ENCODE peak calls at places on chromosomes 16 and 17, in five cellular contexts. P is cardiac fibroblast, K is cardiac muscle cell, I is thoracic aorta, H is Calu3. X is an unnamed sample.

GRCh38 chr16:12874135-12874534 is 27.3 kb upstream of the SHISA9 start:
- DNase-seq in P (no peak), K (no peak), I (no peak), H (no peak), X (no peak)

GRCh38 chr17:50763716-50764450 is 3.4 kb downstream of the ANKRD40CL start:
- DNase-seq in P (no peak), K (no peak), I (no peak), H (no peak), X (peak; percentile 21)

GRCh38 chr17:34091975-34092374 is 163.1 kb upstream of the CCL2 start:
- DNase-seq in P (no peak), K (no peak), I (no peak), H (no peak), X (no peak)

GRCh38 chr16:24499193-24499814 is 40.1 kb upstream of the RBBP6 start:
- DNase-seq in P (peak; percentile 29), K (peak; percentile 39), I (no peak), H (peak; percentile 60), X (no peak)

GRCh38 chr17:75295220-75296158 is 6.3 kb upstream of the SLC25A19 start:
- DNase-seq in P (no peak), K (no peak), I (no peak), H (no peak), X (no peak)

GRCh38 chr17:77429985-77430752 is 289.4 kb downstream of the SEC14L1 start:
- DNase-seq in P (peak; percentile 98), K (peak; percentile 98), I (peak; percentile 91), H (peak; percentile 87), X (peak; percentile 94)

GRCh38 chr16:53711390-53711789 is 7.4 kb downstream of the FTO start:
- DNase-seq in P (no peak), K (no peak), I (no peak), H (no peak), X (no peak)

GRCh38 chr17:76617838-76618237 is 25.7 kb downstream of the ST6GALNAC1 start:
- DNase-seq in P (no peak), K (no peak), I (no peak), H (no peak), X (no peak)

GRCh38 chr16:23516366-23517137 is 6.3 kb upstream of the GGA2 start:
- DNase-seq in P (no peak), K (no peak), I (no peak), H (no peak), X (no peak)

GRCh38 chr17:28475151-28475900 is 1.9 kb downstream of the SLC13A2 start:
- DNase-seq in P (no peak), K (no peak), I (no peak), H (no peak), X (no peak)

GRCh38 chr17:28471531-28472342 is 1.7 kb upstream of the SLC13A2 start:
- DNase-seq in P (no peak), K (no peak), I (no peak), H (no peak), X (no peak)

GRCh38 chr17:28474035-28474640 is 694 bp downstream of the SLC13A2 start:
- DNase-seq in P (no peak), K (no peak), I (no peak), H (no peak), X (no peak)

GRCh38 chr17:28472871-28473497 is 460 bp upstream of the SLC13A2 start:
- DNase-seq in P (no peak), K (no peak), I (no peak), H (no peak), X (no peak)

DNA sequence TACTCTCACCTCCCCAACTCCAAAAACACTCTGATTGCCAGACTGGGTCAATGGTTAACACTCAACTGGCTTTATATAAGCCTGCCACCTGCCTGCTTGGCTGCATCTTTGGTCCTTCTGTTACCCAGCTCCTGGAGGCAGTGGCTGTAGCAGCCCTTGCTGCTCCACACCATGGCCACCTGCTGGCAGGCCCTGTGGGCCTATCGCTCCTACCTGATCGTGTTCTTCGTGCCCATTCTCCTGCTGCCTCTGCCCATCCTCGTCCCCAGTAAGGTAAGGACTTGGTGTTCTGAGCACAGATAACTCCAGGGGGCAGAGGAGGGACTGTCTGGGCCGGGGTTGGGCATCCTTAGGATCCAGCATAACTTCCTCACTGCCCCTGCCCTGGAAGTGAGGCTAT is at the start of gene SLC13A2:
- DNase-seq in P (no peak), K (no peak), I (no peak), H (peak; percentile 28), X (no peak)
- TF ChIP-seq CTCF in P (no peak), K (no peak), I (no peak), H (no peak), X (no peak)

GRCh38 chr17:30514895-30515596 is 37.8 kb downstream of the GOSR1 start:
- DNase-seq in P (no peak), K (no peak), I (no peak), H (no peak), X (no peak)
- TF ChIP-seq CTCF in P (peak; percentile 6), K (no peak), I (no peak), H (no peak), X (no peak)

DNA sequence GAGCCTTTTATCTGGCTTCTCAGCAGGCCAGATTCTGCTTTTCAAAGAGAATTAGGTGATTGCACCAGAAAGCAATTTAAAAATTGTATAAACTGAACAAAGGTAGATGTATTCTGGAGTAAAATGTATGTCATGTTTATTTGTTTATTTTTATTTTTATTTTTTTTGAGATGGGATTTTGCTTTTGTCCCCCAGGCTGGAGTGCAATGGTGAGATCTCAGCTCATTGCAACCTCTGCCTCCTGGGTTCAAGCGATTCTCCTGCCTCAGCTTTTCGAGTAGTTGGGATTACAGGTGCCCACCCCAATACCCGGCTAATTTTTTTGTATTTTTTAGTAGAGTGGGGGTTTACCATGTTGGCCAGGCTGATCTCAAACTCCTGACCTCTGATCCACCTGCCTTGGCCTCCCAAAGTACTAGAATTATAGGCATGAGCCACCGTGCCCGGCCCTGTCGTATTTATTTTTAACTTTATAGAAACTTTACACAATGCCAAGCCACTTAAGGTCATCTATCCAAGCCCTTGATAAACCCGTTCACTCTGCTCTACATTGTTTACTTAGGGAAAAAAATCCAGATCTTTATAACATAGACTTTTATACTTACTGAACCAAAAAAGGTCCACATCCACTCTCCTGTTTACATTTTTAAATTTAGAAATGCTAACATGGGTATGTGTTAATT is 22.7 kb upstream of the GOT2 start:
- DNase-seq in P (no peak), K (no peak), I (no peak), H (no peak), X (no peak)
- TF ChIP-seq CTCF in P (no peak), K (no peak), I (no peak), H (no peak), X (no peak)

GRCh38 chr17:55296171-55296695 is 31.5 kb downstream of the HLF start:
- DNase-seq in P (no peak), K (no peak), I (no peak), H (no peak), X (no peak)
- TF ChIP-seq CTCF in P (no peak), K (no peak), I (no peak), H (no peak), X (peak; percentile 1)

GRCh38 chr17:16918443-16918842 is 53.5 kb downstream of the TNFRSF13B start:
- DNase-seq in P (no peak), K (no peak), I (no peak), H (no peak), X (peak; percentile 56)

GRCh38 chr17:16922386-16923096 is 49.4 kb downstream of the TNFRSF13B start:
- DNase-seq in P (no peak), K (no peak), I (no peak), H (no peak), X (no peak)

GRCh38 chr17:16917995-16918394 is 53.9 kb downstream of the TNFRSF13B start:
- DNase-seq in P (no peak), K (no peak), I (no peak), H (no peak), X (peak; percentile 42)

GRCh38 chr17:16920628-16921020 is 51.3 kb downstream of the TNFRSF13B start:
- DNase-seq in P (no peak), K (no peak), I (no peak), H (no peak), X (no peak)

GRCh38 chr17:16919663-16920627 is 52.0 kb downstream of the TNFRSF13B start:
- DNase-seq in P (no peak), K (no peak), I (no peak), H (no peak), X (peak; percentile 62)
- TF ChIP-seq CTCF in P (no peak), K (no peak), I (no peak), H (no peak), X (no peak)

DNA sequence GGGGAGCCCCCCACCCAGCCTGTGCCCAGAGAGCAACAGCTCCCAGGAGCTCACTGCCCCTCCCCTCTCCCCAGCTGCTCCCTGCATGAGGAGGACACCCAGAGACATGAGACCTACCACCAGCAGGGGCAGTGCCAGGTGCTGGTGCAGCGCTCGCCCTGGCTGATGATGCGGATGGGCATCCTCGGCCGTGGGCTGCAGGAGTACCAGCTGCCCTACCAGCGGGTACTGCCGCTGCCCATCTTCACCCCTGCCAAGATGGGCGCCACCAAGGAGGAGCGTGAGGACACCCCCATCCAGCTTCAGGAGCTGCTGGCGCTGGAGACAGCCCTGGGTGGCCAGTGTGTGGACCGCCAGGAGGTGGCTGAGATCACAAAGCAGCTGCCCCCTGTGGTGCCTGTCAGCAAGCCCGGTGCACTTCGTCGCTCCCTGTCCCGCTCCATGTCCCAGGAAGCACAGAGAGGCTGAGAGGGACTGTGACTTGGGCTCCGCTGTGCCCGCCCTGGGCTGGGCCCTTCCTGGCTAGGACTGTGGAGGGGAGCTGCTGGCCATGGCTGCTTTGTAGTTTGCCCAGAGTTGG is 583 bp downstream of the TCAP start:
- DNase-seq in P (no peak), K (no peak), I (no peak), H (peak; percentile 100), X (no peak)
- TF ChIP-seq CTCF in P (no peak), K (no peak), I (no peak), H (no peak), X (peak; percentile 21)

GRCh38 chr17:73478768-73479424 is 165.3 kb downstream of the SDK2 start:
- DNase-seq in P (no peak), K (no peak), I (no peak), H (peak; percentile 18), X (no peak)
- TF ChIP-seq CTCF in P (no peak), K (no peak), I (no peak), H (no peak), X (no peak)

GRCh38 chr17:2401426-2402221 is 764 bp upstream of the MNT start:
- DNase-seq in P (peak; percentile 100), K (peak; percentile 100), I (peak; percentile 100), H (peak; percentile 98), X (peak; percentile 100)

GRCh38 chr17:2400474-2400866 is 390 bp downstream of the MNT start:
- DNase-seq in P (peak; percentile 60), K (peak; percentile 57), I (no peak), H (peak; percentile 45), X (no peak)

GRCh38 chr17:2399572-2400473 is 1.0 kb downstream of the MNT start:
- DNase-seq in P (peak; percentile 98), K (peak; percentile 98), I (peak; percentile 77), H (peak; percentile 95), X (peak; percentile 97)

GRCh38 chr17:2402517-2402916 is 1.7 kb upstream of the MNT start:
- DNase-seq in P (no peak), K (no peak), I (no peak), H (no peak), X (no peak)

DNA sequence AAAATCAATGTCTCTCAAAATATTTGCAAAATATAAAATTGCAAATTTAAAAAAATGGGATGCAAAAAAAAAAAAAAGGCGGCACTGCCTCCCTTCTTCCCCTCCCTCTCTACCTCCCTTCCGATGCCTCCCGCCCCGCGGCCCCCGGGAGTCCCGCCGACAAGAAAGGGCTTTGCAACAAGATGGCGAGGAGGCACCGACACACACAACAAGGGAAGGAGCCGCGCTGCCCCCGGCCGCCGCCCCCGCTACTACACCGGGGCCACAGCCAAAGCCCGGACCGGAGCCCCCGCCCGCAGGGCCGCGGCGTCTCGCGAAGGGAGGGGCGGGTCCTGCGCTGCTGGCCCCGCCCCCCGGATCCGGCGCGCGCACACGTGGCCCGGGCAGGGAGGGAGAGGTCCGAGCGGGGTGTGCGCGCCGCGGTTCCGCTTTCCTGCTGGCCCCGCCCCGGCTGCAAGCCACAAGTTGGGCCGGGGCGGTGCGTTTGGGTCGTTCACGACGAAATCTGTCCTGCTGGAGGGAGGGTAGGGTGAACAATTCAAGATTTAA is at the start of gene MNT:
- DNase-seq in P (peak; percentile 99), K (peak; percentile 98), I (peak; percentile 76), H (peak; percentile 92), X (peak; percentile 98)
- TF ChIP-seq CTCF in P (no peak), K (no peak), I (no peak), H (no peak), X (no peak)

X was measured in osteocyte.